ENCODE peak calls at places on chromosomes 11 and 22, in nine cellular contexts. E, W, Z, R, S, K, Y, B and V are unnamed samples.

GRCh38 chr22:38135133-38135706 is 24.7 kb upstream of the BAIAP2L2 start:
- DNase-seq in R (no peak), W (no peak), B (no peak), Z (no peak), K (peak), E (no peak), Y (no peak), S (peak), V (no peak)

GRCh38 chr22:22884010-22884887 is 3.4 kb upstream of the IGLL5 start:
- DNase-seq in S (no peak), R (peak), Z (peak), K (peak), E (no peak), W (peak), Y (peak), B (peak), V (peak)

GRCh38 chr11:94218372-94218771 is 86.0 kb upstream of the IZUMO1R start:
- DNase-seq in W (no peak), R (no peak), Z (no peak), B (no peak), S (no peak), E (no peak), Y (no peak), K (no peak), V (no peak)

GRCh38 chr11:24575392-24575791 is 78.5 kb downstream of the LUZP2 start:
- DNase-seq in S (no peak), Z (no peak), E (no peak), R (no peak), B (no peak), W (no peak), K (no peak), Y (no peak), V (no peak)

GRCh38 chr11:112016765-112017356 is 8.3 kb upstream of the DLAT start:
- DNase-seq in Z (no peak), R (no peak), E (no peak), B (no peak), S (peak), K (no peak), Y (no peak), W (peak), V (no peak)

GRCh38 chr22:26484360-26484706 is 656 bp downstream of the SRRD start:
- DNase-seq in E (no peak), Z (no peak), W (no peak), Y (peak), K (no peak), S (no peak), B (no peak), R (no peak), V (no peak)

GRCh38 chr11:100791873-100792272 is 104.8 kb downstream of the ARHGAP42 start:
- DNase-seq in W (no peak), B (no peak), E (no peak), R (no peak), Z (no peak), Y (no peak), S (no peak), K (no peak), V (no peak)

GRCh38 chr11:116193321-116194114 is 579.3 kb downstream of the BUD13 start:
- DNase-seq in W (no peak), Y (no peak), R (peak), Z (peak), S (no peak), K (peak), B (no peak), E (peak), V (peak)

GRCh38 chr11:115930276-115930675 is 426.1 kb upstream of the CADM1 start:
- DNase-seq in B (no peak), Y (no peak), K (no peak), W (no peak), E (no peak), S (no peak), Z (no peak), R (no peak), V (peak)

GRCh38 chr11:126163779-126164178 is 47.7 kb downstream of the RPUSD4 start:
- DNase-seq in Y (no peak), Z (no peak), S (no peak), E (no peak), R (no peak), W (no peak), K (no peak), B (no peak), V (no peak)

GRCh38 chr11:116874251-116874650 is 36.8 kb upstream of the APOA1 start:
- DNase-seq in E (no peak), Z (no peak), S (no peak), B (no peak), Y (no peak), W (no peak), R (no peak), K (no peak), V (no peak)

GRCh38 chr22:43860831-43861230 is 1.5 kb downstream of the SULT4A1 start:
- DNase-seq in K (no peak), R (no peak), S (no peak), B (no peak), E (peak), W (no peak), Z (no peak), Y (no peak), V (no peak)

GRCh38 chr11:90646706-90647105 is 423.9 kb upstream of the CHORDC1 start:
- DNase-seq in Z (no peak), S (no peak), E (no peak), R (no peak), B (no peak), K (no peak), W (no peak), Y (no peak), V (no peak)

GRCh38 chr11:43870981-43871550 is 9.6 kb upstream of the ALKBH3 start:
- DNase-seq in K (no peak), S (no peak), W (no peak), Y (no peak), E (no peak), R (no peak), Z (no peak), B (no peak), V (no peak)

GRCh38 chr11:16804104-16804947 is 65.9 kb downstream of the C11orf58 start:
- DNase-seq in Z (no peak), B (peak), E (no peak), W (peak), K (no peak), S (peak), R (no peak), Y (no peak), V (no peak)

GRCh38 chr11:72100462-72100861 is 2.6 kb downstream of the LAMTOR1 start:
- DNase-seq in R (no peak), W (no peak), B (no peak), S (no peak), Z (no peak), Y (no peak), E (no peak), K (no peak), V (no peak)

GRCh38 chr22:46613606-46613997 is 6.6 kb upstream of the GRAMD4 start:
- DNase-seq in Y (peak), W (peak), R (no peak), B (no peak), K (peak), Z (no peak), E (peak), S (no peak), V (no peak)

GRCh38 chr11:16938061-16938460 is 76.2 kb downstream of the PLEKHA7 start:
- DNase-seq in W (no peak), S (no peak), Z (no peak), K (no peak), R (no peak), E (no peak), Y (no peak), B (no peak), V (no peak)

GRCh38 chr22:47798229-47798628 is 1035.8 kb downstream of the TBC1D22A start:
- DNase-seq in K (no peak), Z (no peak), W (peak), E (no peak), R (no peak), Y (no peak), B (no peak), S (no peak), V (no peak)

GRCh38 chr11:128914216-128915147 is 23.3 kb downstream of the KCNJ5 start:
- DNase-seq in E (no peak), S (no peak), R (no peak), K (no peak), Z (no peak), W (no peak), Y (no peak), B (no peak), V (no peak)

GRCh38 chr22:47394504-47395440 is 632.3 kb downstream of the TBC1D22A start:
- DNase-seq in B (no peak), E (no peak), W (no peak), K (no peak), Y (no peak), R (no peak), S (no peak), Z (no peak), V (no peak)

GRCh38 chr22:37455896-37456295 is 28.6 kb upstream of the ELFN2 start:
- DNase-seq in E (no peak), R (no peak), Y (no peak), S (no peak), W (no peak), B (no peak), K (no peak), Z (no peak), V (no peak)

GRCh38 chr11:15194671-15195415 is 80.1 kb downstream of the INSC start:
- DNase-seq in K (no peak), B (no peak), R (no peak), E (no peak), Y (no peak), S (no peak), Z (no peak), W (no peak), V (no peak)

GRCh38 chr11:78635814-78636506 is 61.3 kb upstream of the NARS2 start:
- DNase-seq in W (no peak), K (no peak), E (no peak), S (no peak), B (no peak), R (no peak), Z (no peak), Y (peak), V (no peak)

GRCh38 chr22:24146190-24146616 is 35.1 kb upstream of the SUSD2 start:
- DNase-seq in W (no peak), S (peak), K (peak), B (peak), Y (peak), Z (peak), R (no peak), E (peak), V (peak)

GRCh38 chr11:62546937-62547625 is 475 bp upstream of the AHNAK start:
- DNase-seq in Z (peak), S (no peak), R (no peak), Y (no peak), E (peak), B (no peak), W (no peak), K (peak), V (no peak)

GRCh38 chr22:20741634-20742581 is 32.0 kb upstream of the SERPIND1 start:
- DNase-seq in K (peak), W (no peak), R (no peak), E (no peak), B (no peak), S (no peak), Z (peak), Y (peak), V (peak)

GRCh38 chr11:101707477-101707876 is 123.7 kb upstream of the TRPC6 start:
- DNase-seq in E (no peak), K (no peak), W (no peak), R (no peak), Y (no peak), Z (peak), S (no peak), B (no peak), V (no peak)

GRCh38 chr11:102438311-102439062 is 14.1 kb downstream of the TMEM123 start:
- DNase-seq in Z (peak), Y (no peak), S (no peak), K (no peak), E (no peak), B (no peak), R (no peak), W (no peak), V (no peak)